ENCODE peak calls at places on chromosomes 2 and 18, in four cellular contexts. J, A, N and K are unnamed samples.

GRCh38 chr2:223047260-223047761 is 4.7 kb upstream of the KCNE4 start:
- DNase-seq in A (no peak), N (no peak), J (no peak), K (no peak)

GRCh38 chr2:41966431-41966893 is 81.4 kb upstream of the PKDCC start:
- DNase-seq in A (no peak), J (no peak), N (peak), K (peak)

GRCh38 chr2:38406597-38407110 is 29.6 kb upstream of the ATL2 start:
- DNase-seq in A (no peak), N (no peak), J (no peak), K (peak)

GRCh38 chr2:137367361-137367760 is 596.9 kb upstream of the HNMT start:
- DNase-seq in A (no peak), J (no peak), N (no peak), K (no peak)

GRCh38 chr2:37802106-37802791 is 122.8 kb upstream of the RMDN2 start:
- DNase-seq in J (no peak), A (no peak), N (no peak), K (no peak)

GRCh38 chr2:68726608-68727367 is 7.8 kb upstream of the ARHGAP25 start:
- DNase-seq in J (peak), N (no peak), A (peak), K (peak)

GRCh38 chr2:159185401-159186130 is 100.9 kb downstream of the WDSUB1 start:
- DNase-seq in N (no peak), J (peak), A (no peak), K (peak)

GRCh38 chr2:157627594-157628281 is 926 bp downstream of the ACVR1C start:
- DNase-seq in A (peak), J (no peak), N (no peak), K (no peak)

GRCh38 chr2:128630974-128631697 is 312.5 kb upstream of the HS6ST1 start:
- DNase-seq in A (no peak), J (no peak), N (no peak), K (no peak)

GRCh38 chr2:36336321-36336720 is 19.3 kb upstream of the CRIM1 start:
- DNase-seq in N (no peak), J (no peak), A (no peak), K (no peak)

GRCh38 chr18:44732604-44733003 is 51.9 kb downstream of the SETBP1 start:
- DNase-seq in A (no peak), N (no peak), J (no peak), K (no peak)

GRCh38 chr2:39435974-39436591 is 1.0 kb downstream of the MAP4K3 start:
- DNase-seq in J (peak), A (no peak), N (peak), K (no peak)

GRCh38 chr2:73112026-73112912 is 479 bp downstream of the RAB11FIP5 start:
- DNase-seq in J (no peak), N (no peak), A (no peak), K (no peak)

GRCh38 chr2:37085731-37086147 is 1.4 kb downstream of the GPATCH11 start:
- DNase-seq in N (no peak), A (no peak), J (no peak), K (peak)

GRCh38 chr2:233968556-233968955 is 51.4 kb downstream of the TRPM8 start:
- DNase-seq in A (no peak), N (no peak), J (no peak), K (no peak)

GRCh38 chr2:3630631-3631030 is 27.4 kb upstream of the ALLC start:
- DNase-seq in J (no peak), N (no peak), A (no peak), K (no peak)

GRCh38 chr2:105487142-105488069 is 88.6 kb upstream of the FHL2 start:
- DNase-seq in A (no peak), N (no peak), J (no peak), K (no peak)

GRCh38 chr2:227942021-227942420 is 70.6 kb downstream of the DAW1 start:
- DNase-seq in N (no peak), A (no peak), J (no peak), K (peak)